ENCODE peak calls at places on chromosomes 2 and 18, in six cellular contexts. Q, R, O, U, X and B are unnamed samples.

GRCh38 chr2:36441816-36442215 is 86.2 kb downstream of the CRIM1 start:
- DNase-seq in Q (no peak), R (no peak), O (peak), U (no peak), X (no peak), B (no peak)

GRCh38 chr2:2536416-2537056 is 205.5 kb upstream of the MYT1L start:
- DNase-seq in Q (no peak), R (no peak), O (no peak), U (no peak), X (no peak), B (no peak)

GRCh38 chr2:104856973-104857261 is 3.0 kb downstream of the POU3F3 start:
- DNase-seq in Q (no peak), R (no peak), O (no peak), U (no peak), X (no peak), B (no peak)

GRCh38 chr2:52658598-52658997 is 1109.0 kb upstream of the CHAC2 start:
- DNase-seq in Q (no peak), R (no peak), O (peak), U (no peak), X (no peak), B (no peak)

GRCh38 chr2:148342091-148342490 is 302.5 kb upstream of the EPC2 start:
- DNase-seq in Q (no peak), R (no peak), O (no peak), U (no peak), X (no peak), B (no peak)

GRCh38 chr2:108534577-108535379 is 508 bp downstream of the LIMS1 start:
- DNase-seq in Q (peak), R (peak), O (peak), U (peak), X (no peak), B (peak)

GRCh38 chr18:26312196-26312595 is 86.0 kb downstream of the TAF4B start:
- DNase-seq in Q (no peak), R (no peak), O (no peak), U (no peak), X (no peak), B (no peak)

GRCh38 chr18:36185901-36186460 is 1.3 kb upstream of the MOCOS start:
- DNase-seq in Q (no peak), R (no peak), O (no peak), U (no peak), X (no peak), B (no peak)

GRCh38 chr2:150045601-150046000 is 441.9 kb downstream of the RND3 start:
- DNase-seq in Q (no peak), R (no peak), O (no peak), U (no peak), X (no peak), B (no peak)

GRCh38 chr2:158025263-158025996 is 76.2 kb upstream of the UPP2 start:
- DNase-seq in Q (no peak), R (no peak), O (peak), U (no peak), X (peak), B (no peak)

GRCh38 chr18:23453657-23454011 is 547 bp downstream of the RIOK3 start:
- DNase-seq in Q (no peak), R (no peak), O (peak), U (no peak), X (peak), B (no peak)

GRCh38 chr2:28810384-28811285 is at the start of gene SPDYA:
- DNase-seq in Q (peak), R (peak), O (peak), U (peak), X (no peak), B (peak)

GRCh38 chr2:155583674-155584195 is 748.8 kb downstream of the NR4A2 start:
- DNase-seq in Q (no peak), R (no peak), O (no peak), U (no peak), X (no peak), B (no peak)

GRCh38 chr2:240013343-240013742 is 11.8 kb downstream of the NDUFA10 start:
- DNase-seq in Q (no peak), R (no peak), O (peak), U (no peak), X (no peak), B (no peak)

GRCh38 chr18:70132999-70133398 is 72.5 kb downstream of the RTTN start:
- DNase-seq in Q (no peak), R (no peak), O (peak), U (peak), X (peak), B (no peak)

DNA sequence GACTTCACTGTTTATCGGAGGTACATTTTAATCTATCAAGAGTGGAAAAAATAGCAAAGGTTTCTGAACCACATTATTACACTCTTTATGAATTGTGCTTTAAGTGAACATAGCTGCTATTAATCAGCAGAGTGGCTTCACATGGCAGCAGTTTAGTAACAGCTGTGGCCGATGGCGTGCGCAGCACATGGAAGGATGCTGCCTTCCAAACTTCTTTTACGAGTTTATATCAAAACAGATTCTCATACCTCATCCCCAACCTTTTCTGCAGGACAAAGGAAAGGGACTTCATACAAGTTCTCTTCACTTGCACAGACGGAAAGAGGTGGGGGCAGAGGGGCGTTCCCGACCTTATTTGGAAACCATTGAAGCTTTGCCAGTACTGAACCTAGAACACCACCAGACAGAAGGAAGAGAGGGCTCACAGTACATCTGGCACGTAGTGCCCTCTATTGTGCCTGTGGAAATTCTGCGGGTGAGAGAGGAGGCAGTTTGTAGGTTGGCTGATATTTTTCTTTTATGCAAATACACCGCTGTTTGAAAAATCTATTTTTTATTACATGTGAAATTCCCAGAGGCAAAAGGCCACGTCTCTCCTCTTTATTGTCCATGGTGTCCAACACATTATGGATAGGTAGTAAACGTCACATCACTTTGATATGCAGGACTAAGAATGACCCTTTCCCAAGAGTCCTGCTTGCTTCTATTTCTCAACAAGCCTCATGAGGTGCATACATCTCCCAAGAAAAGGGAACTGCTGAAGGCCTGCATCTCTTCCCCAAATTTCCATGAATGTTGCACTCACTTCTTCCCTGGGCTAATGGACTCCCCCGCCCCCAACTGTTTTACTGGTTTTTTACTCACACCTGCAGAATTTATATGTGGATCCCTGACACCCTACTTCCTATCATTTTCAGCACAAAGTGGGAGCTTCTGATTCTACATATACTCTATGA is 31.4 kb downstream of the COLEC12 start:
- DNase-seq in Q (no peak), R (no peak), O (no peak), U (no peak), X (no peak), B (no peak)
- TF ChIP-seq CTCF in Q (no peak), R (no peak), O (no peak), U (no peak), X (no peak), B (no peak)

DNA sequence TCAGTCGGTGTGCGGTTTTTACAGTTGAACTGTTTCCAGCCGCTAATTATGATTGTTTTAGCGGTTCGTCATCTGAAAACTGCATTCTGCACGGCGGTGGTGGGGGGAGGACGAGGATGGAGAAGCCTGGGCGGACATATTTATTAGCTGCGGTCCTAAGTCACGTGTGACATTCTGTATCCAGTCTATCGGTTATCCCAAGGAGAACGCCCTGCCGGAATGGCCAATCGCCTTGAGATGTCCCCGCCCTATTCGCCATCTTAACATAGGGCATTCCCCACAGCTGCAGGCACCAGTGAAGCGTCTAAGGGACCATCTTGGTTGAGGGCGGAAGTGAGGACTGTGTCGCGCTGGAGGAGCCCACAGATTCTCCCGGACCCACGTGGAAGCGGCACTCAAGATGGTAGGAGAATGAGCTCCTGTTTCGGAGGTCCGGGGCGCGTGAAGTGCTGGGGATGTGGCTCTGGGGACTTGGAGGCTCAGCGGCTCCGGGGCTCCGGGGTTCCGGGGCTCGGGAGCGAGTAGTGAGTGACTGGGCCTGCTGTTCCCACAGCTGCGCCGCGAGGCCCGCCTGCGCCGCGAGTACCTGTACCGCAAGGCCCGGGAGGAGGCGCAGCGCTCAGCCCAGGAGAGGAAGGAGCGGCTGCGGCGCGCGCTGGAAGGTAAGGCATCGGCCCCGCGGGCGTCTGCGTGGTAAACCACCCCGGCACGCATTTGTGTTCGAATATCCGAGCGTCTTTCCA is at the start of gene IMP4:
- DNase-seq in Q (peak), R (peak), O (peak), U (peak), X (peak), B (peak)
- TF ChIP-seq CTCF in Q (no peak), R (peak), O (peak), U (peak), X (peak), B (peak)

GRCh38 chr2:229342376-229342775 is 71.3 kb upstream of the PID1 start:
- DNase-seq in Q (peak), R (peak), O (peak), U (peak), X (no peak), B (no peak)
- TF ChIP-seq CTCF in Q (peak), R (no peak), O (peak), U (peak), X (peak), B (peak)

GRCh38 chr2:112481050-112481527 is 867 bp upstream of the TTL start:
- DNase-seq in Q (peak), R (peak), O (peak), U (peak), X (peak), B (peak)
- TF ChIP-seq CTCF in Q (peak), R (peak), O (peak), U (peak), X (peak), B (peak)

GRCh38 chr18:67615876-67616275 is 99.4 kb upstream of the DSEL start:
- DNase-seq in Q (no peak), R (no peak), O (no peak), U (no peak), X (no peak), B (no peak)

GRCh38 chr18:67618061-67618460 is 101.5 kb upstream of the DSEL start:
- DNase-seq in Q (no peak), R (no peak), O (no peak), U (no peak), X (no peak), B (no peak)

DNA sequence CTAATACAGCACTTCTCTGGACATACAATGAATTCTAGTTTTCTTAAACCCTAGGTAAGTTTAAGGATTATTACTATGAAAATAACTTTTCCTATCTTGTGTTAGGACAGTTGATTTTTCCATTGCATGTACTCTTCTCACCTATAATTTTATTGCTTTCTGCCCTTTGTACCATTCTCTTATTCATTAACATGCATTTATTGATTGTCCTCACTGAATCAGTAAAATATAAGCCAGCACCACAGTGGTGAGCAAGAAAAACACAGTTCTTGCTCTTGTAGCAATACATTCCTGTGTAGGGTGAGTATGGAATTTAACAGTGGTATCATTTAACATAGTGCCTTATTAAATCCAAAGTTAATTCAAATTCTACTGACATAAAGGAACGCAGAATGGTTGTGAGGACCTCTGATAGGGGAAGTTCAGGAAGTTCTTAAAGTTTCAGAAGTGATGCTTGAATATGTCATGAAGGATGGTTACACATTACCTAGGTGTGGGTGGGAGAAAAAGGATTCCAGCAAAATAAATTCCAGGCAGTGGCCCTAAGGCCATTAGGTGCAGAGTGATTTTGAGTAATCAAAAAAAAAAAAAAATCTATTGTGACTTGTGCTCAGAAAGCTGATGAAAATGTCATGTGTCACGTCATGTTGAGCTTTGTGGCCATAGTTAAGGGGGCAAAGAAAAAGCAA is 104.6 kb upstream of the DSEL start:
- DNase-seq in Q (no peak), R (no peak), O (no peak), U (no peak), X (no peak), B (no peak)
- TF ChIP-seq CTCF in Q (no peak), R (no peak), O (no peak), U (no peak), X (no peak), B (no peak)